ENCODE peak calls at places on chromosomes 16 and 17, in eight cellular contexts. G is heart left ventricle, I is mammary epithelial cell, Q is H9, M is AG04450, J is dorsolateral prefrontal cortex, H is uterus, W is tibial artery. O is an unnamed sample.

GRCh38 chr16:85288869-85289660 is 176.8 kb upstream of the CIBAR2 start:
- DNase-seq in G (no peak), I (no peak), Q (no peak), M (no peak), J (no peak), H (no peak), W (no peak), O (no peak)

GRCh38 chr16:3065742-3066439 is 451 bp downstream of the IL32 start:
- DNase-seq in G (no peak), I (no peak), Q (no peak), M (no peak), J (no peak), H (no peak), W (no peak), O (peak; percentile 16)

GRCh38 chr16:57208926-57209325 is 22.8 kb downstream of the RSPRY1 start:
- DNase-seq in G (no peak), I (no peak), Q (no peak), M (no peak), J (no peak), H (no peak), W (no peak), O (no peak)

GRCh38 chr17:45225051-45225700 is 3.5 kb downstream of the FMNL1 start:
- DNase-seq in G (no peak), I (peak; percentile 60), Q (peak; percentile 34), M (no peak), J (no peak), H (no peak), W (no peak), O (no peak)

GRCh38 chr17:55219939-55220338 is 44.8 kb upstream of the HLF start:
- DNase-seq in G (no peak), I (no peak), Q (no peak), M (no peak), J (no peak), H (no peak), W (no peak), O (no peak)

GRCh38 chr16:4290236-4290830 is 17.5 kb upstream of the TFAP4 start:
- DNase-seq in G (no peak), I (peak; percentile 78), Q (no peak), M (no peak), J (no peak), H (no peak), W (no peak), O (peak; percentile 85)

GRCh38 chr17:50956750-50957523 is 90.8 kb upstream of the TOB1 start:
- DNase-seq in G (peak; percentile 61), I (peak; percentile 39), Q (peak; percentile 92), M (peak; percentile 20), J (peak; percentile 70), H (peak; percentile 69), W (peak; percentile 61), O (peak; percentile 76)

GRCh38 chr16:17177968-17178880 is 292.5 kb downstream of the XYLT1 start:
- DNase-seq in G (no peak), I (peak; percentile 14), Q (no peak), M (no peak), J (no peak), H (no peak), W (no peak), O (no peak)

GRCh38 chr17:7884581-7885356 is 3.8 kb upstream of the CHD3 start:
- DNase-seq in G (peak; percentile 26), I (no peak), Q (peak; percentile 34), M (no peak), J (no peak), H (no peak), W (no peak), O (no peak)

GRCh38 chr17:48012151-48012520 is 25.5 kb downstream of the COPZ2 start:
- DNase-seq in G (peak; percentile 42), I (no peak), Q (peak; percentile 87), M (no peak), J (peak; percentile 53), H (no peak), W (no peak), O (peak; percentile 33)

GRCh38 chr16:48054881-48055601 is 100.8 kb downstream of the ABCC12 start:
- DNase-seq in G (peak; percentile 28), I (peak; percentile 41), Q (peak; percentile 73), M (peak; percentile 36), J (peak; percentile 75), H (no peak), W (no peak), O (peak; percentile 27)

GRCh38 chr16:58333937-58334336 is 39.1 kb upstream of the PRSS54 start:
- DNase-seq in G (no peak), I (no peak), Q (no peak), M (no peak), J (no peak), H (no peak), W (no peak), O (no peak)

GRCh38 chr17:12637015-12637414 is 28.7 kb upstream of the MYOCD start:
- DNase-seq in G (no peak), I (peak; percentile 6), Q (no peak), M (peak; percentile 92), J (peak; percentile 34), H (no peak), W (no peak), O (peak; percentile 83)

GRCh38 chr16:28845173-28846079 is 722 bp downstream of the TUFM start:
- DNase-seq in G (no peak), I (peak; percentile 68), Q (no peak), M (no peak), J (peak; percentile 14), H (no peak), W (no peak), O (no peak)

GRCh38 chr16:50613281-50613991 is 65.2 kb downstream of the NKD1 start:
- DNase-seq in G (peak; percentile 51), I (no peak), Q (no peak), M (no peak), J (no peak), H (peak; percentile 80), W (no peak), O (no peak)

GRCh38 chr17:38421871-38422819 is 6.1 kb upstream of the ARHGAP23 start:
- DNase-seq in G (no peak), I (no peak), Q (no peak), M (no peak), J (no peak), H (no peak), W (no peak), O (no peak)

GRCh38 chr16:70778901-70779309 is 22.1 kb downstream of the VAC14 start:
- DNase-seq in G (peak; percentile 57), I (peak; percentile 88), Q (peak; percentile 86), M (peak; percentile 89), J (no peak), H (peak; percentile 83), W (peak; percentile 75), O (peak; percentile 76)

GRCh38 chr17:8153550-8153956 is 1.3 kb upstream of the PER1 start:
- DNase-seq in G (peak; percentile 85), I (peak; percentile 94), Q (peak; percentile 55), M (peak; percentile 92), J (peak; percentile 93), H (peak; percentile 96), W (peak; percentile 94), O (peak; percentile 89)

GRCh38 chr16:31253642-31254045 is 6.1 kb upstream of the ITGAM start:
- DNase-seq in G (peak; percentile 28), I (no peak), Q (no peak), M (no peak), J (peak; percentile 25), H (no peak), W (peak; percentile 45), O (no peak)

GRCh38 chr17:78771758-78772382 is 10.2 kb downstream of the CYTH1 start:
- DNase-seq in G (no peak), I (peak; percentile 27), Q (no peak), M (no peak), J (no peak), H (no peak), W (no peak), O (no peak)
- H3K27ac ChIP-seq in G (peak overlapping the region; percentile 34), I (peak overlapping the region; percentile 38), Q (no peak overlapping the region), M (no peak overlapping the region), J (no peak overlapping the region), H (peak overlapping the region; percentile 32), W (no peak overlapping the region), O (no peak overlapping the region)

DNA sequence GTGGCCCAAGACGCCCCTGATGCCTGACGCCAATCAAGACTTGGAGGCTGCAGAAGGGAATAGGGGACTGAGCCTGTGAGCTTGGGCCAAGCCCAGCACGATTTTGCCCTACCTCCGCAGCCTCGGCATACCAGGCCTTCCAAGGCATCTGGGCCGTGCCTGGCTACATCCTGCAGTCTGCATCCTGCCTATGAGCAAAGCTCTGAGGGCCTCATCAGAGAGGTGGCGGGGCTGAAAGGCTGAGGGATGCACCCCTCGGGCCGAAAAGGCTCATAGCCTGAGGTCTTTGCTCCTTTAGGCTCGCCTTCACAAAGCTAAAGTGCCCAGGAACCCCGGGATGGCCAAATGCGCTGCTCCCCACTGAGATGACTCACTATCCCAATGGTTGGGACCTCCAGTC is 2.5 kb downstream of the SEZ6 start:
- DNase-seq in G (no peak), I (no peak), Q (no peak), M (no peak), J (no peak), H (no peak), W (no peak), O (no peak)
- H3K27me3 ChIP-seq in G (peaks cover 57% of the 10 kb centered on the region), I (peaks cover 13% of the 10 kb centered on the region), Q (peaks cover 10% of the 10 kb centered on the region), M (peaks cover 73% of the 10 kb centered on the region), J (no peaks in the 10 kb centered on the region), H (peaks cover 7% of the 10 kb centered on the region), W (no peaks in the 10 kb centered on the region), O (peaks cover 33% of the 10 kb centered on the region)

DNA sequence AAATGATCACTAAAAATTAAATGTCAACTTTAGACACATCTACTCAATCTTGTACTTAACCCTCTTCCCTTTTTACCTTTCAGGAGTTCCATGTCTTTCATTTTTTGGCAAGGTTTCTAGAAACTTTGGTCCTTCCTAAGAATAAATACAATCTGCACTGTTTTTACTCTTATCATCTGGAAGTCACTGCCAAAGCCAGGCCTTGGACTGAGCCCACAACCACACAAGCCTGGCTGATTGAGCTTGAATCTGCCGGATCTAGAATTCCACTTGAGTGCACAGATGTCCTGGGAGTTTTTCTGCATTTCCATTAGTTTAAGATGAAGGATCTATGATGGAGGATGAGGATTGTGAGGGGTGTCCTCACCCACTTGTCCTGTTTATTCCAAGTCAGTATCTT is 126.1 kb downstream of the VPS53 start:
- DNase-seq in G (no peak), I (no peak), Q (no peak), M (no peak), J (no peak), H (no peak), W (no peak), O (no peak)
- H3K27ac ChIP-seq in G (no peak overlapping the region), I (no peak overlapping the region), Q (no peak overlapping the region), M (no peak overlapping the region), J (no peak overlapping the region), H (no peak overlapping the region), W (no peak overlapping the region), O (no peak overlapping the region)

GRCh38 chr17:81401727-81402529 is 6.7 kb downstream of the BAHCC1 start:
- DNase-seq in G (no peak), I (no peak), Q (peak; percentile 87), M (no peak), J (peak; percentile 57), H (no peak), W (no peak), O (peak; percentile 91)

GRCh38 chr17:81400154-81400938 is 5.1 kb downstream of the BAHCC1 start:
- DNase-seq in G (no peak), I (peak; percentile 43), Q (peak; percentile 75), M (no peak), J (no peak), H (no peak), W (no peak), O (peak; percentile 81)

GRCh38 chr17:81402530-81402941 is 7.3 kb downstream of the BAHCC1 start:
- DNase-seq in G (no peak), I (no peak), Q (no peak), M (no peak), J (no peak), H (no peak), W (no peak), O (peak; percentile 89)

GRCh38 chr17:81399481-81400153 is 4.4 kb downstream of the BAHCC1 start:
- DNase-seq in G (no peak), I (no peak), Q (no peak), M (no peak), J (no peak), H (no peak), W (no peak), O (no peak)

GRCh38 chr17:81400939-81401726 is 5.9 kb downstream of the BAHCC1 start:
- DNase-seq in G (no peak), I (no peak), Q (no peak), M (no peak), J (no peak), H (no peak), W (no peak), O (peak; percentile 75)
- H3K27me3 ChIP-seq in G (no peaks in the 10 kb centered on the region), I (no peaks in the 10 kb centered on the region), Q (peaks cover 29% of the 10 kb centered on the region), M (no peaks in the 10 kb centered on the region), J (no peaks in the 10 kb centered on the region), H (no peaks in the 10 kb centered on the region), W (no peaks in the 10 kb centered on the region), O (no peaks in the 10 kb centered on the region)